ENCODE peak calls at places on chromosome 14, in six cellular contexts. S is fibroblast of lung, U is mammary epithelial cell, F is PC-3, D is Karpas-422, M is astrocyte. J is an unnamed sample. For H3K4me1 and H3K79me2, the result is how much of the 10 kb centered on the place peaks cover.

GRCh38 chr14:68140111-68140741 is 320.6 kb downstream of the RAD51B start:
- DNase-seq in M (peak), U (peak), F (peak), S (peak), D (no peak), J (peak)

GRCh38 chr14:26598081-26598671 is 343 bp upstream of the NOVA1 start:
- DNase-seq in F (peak), S (peak), U (no peak), M (peak), D (no peak), J (peak)

GRCh38 chr14:63949696-63950095 is 96.9 kb downstream of the SYNE2 start:
- DNase-seq in F (no peak), S (peak), D (no peak), U (no peak), M (peak), J (no peak)

GRCh38 chr14:95686935-95687334 is 709 bp downstream of the TCL1B start:
- DNase-seq in M (no peak), U (no peak), F (no peak), S (no peak), D (no peak), J (no peak)

GRCh38 chr14:105830171-105830570 is 303.8 kb downstream of the TMEM121 start:
- DNase-seq in U (no peak), D (no peak), S (no peak), M (no peak), F (no peak), J (no peak)

GRCh38 chr14:55102141-55102547 is 26.9 kb upstream of the LGALS3 start:
- DNase-seq in F (peak), D (peak), U (peak), M (peak), S (peak), J (peak)

GRCh38 chr14:71130491-71131179 is 223.4 kb downstream of the PCNX1 start:
- DNase-seq in F (peak), D (no peak), S (peak), U (peak), M (peak), J (no peak)

GRCh38 chr14:54814076-54814475 is 88.5 kb downstream of the GCH1 start:
- DNase-seq in U (no peak), F (peak), D (peak), M (no peak), S (no peak), J (no peak)

GRCh38 chr14:60303745-60304144 is 54.7 kb downstream of the PPM1A start:
- DNase-seq in D (no peak), F (no peak), S (no peak), U (no peak), M (no peak), J (no peak)

GRCh38 chr14:54168489-54168888 is 211.9 kb upstream of the BMP4 start:
- DNase-seq in D (no peak), S (no peak), F (peak), M (no peak), U (peak), J (no peak)

GRCh38 chr14:64556526-64556925 is 6.8 kb downstream of the PPP1R36 start:
- DNase-seq in D (no peak), M (peak), U (peak), F (peak), S (peak), J (no peak)

GRCh38 chr14:61179061-61179675 is 102.0 kb downstream of the TMEM30B start:
- DNase-seq in S (peak), D (no peak), M (peak), F (peak), U (no peak), J (no peak)

GRCh38 chr14:99671230-99672224 is 12.6 kb upstream of the CYP46A1 start:
- DNase-seq in U (no peak), F (no peak), S (no peak), M (no peak), D (no peak), J (peak)

GRCh38 chr14:59028476-59029202 is 159.8 kb upstream of the DAAM1 start:
- DNase-seq in M (peak), F (peak), D (peak), S (peak), U (peak), J (peak)

GRCh38 chr14:34650786-34651584 is 21.0 kb upstream of the SNX6 start:
- DNase-seq in M (peak), U (peak), D (no peak), F (peak), S (peak), J (no peak)

GRCh38 chr14:90839889-90840266 is 23.6 kb upstream of the TTC7B start:
- DNase-seq in U (no peak), D (no peak), M (no peak), S (no peak), F (no peak), J (no peak)

GRCh38 chr14:94961761-94962575 is 192.1 kb upstream of the GSC start:
- DNase-seq in M (no peak), D (no peak), S (no peak), F (no peak), U (no peak), J (no peak)

GRCh38 chr14:39005044-39005736 is 97.8 kb downstream of the SEC23A start:
- DNase-seq in U (no peak), F (no peak), M (no peak), S (peak), D (no peak), J (no peak)

GRCh38 chr14:39006721-39007410 is 96.2 kb downstream of the SEC23A start:
- DNase-seq in D (no peak), F (no peak), S (peak), M (peak), U (no peak), J (no peak)
- H3K9ac ChIP-seq in D (no peak), F (no peak), S (no peak), M (no peak), U (no peak), J (no peak)

GRCh38 chr14:37114559-37114958 is 57.8 kb downstream of the SLC25A21 start:
- DNase-seq in U (no peak), D (no peak), M (no peak), F (peak), S (no peak), J (no peak)

GRCh38 chr14:37118673-37119366 is 53.6 kb downstream of the SLC25A21 start:
- DNase-seq in U (no peak), F (no peak), M (no peak), D (no peak), S (no peak), J (no peak)

GRCh38 chr14:37116933-37117844 is 55.2 kb downstream of the SLC25A21 start:
- DNase-seq in D (peak), S (peak), U (peak), F (peak), M (peak), J (no peak)

GRCh38 chr14:37114039-37114438 is 58.4 kb downstream of the SLC25A21 start:
- DNase-seq in M (peak), F (peak), U (peak), D (no peak), S (no peak), J (no peak)
- H3K4me1 ChIP-seq in M (under half), F (half or more), U (under half), D (under half), S (under half), J (under half)

DNA sequence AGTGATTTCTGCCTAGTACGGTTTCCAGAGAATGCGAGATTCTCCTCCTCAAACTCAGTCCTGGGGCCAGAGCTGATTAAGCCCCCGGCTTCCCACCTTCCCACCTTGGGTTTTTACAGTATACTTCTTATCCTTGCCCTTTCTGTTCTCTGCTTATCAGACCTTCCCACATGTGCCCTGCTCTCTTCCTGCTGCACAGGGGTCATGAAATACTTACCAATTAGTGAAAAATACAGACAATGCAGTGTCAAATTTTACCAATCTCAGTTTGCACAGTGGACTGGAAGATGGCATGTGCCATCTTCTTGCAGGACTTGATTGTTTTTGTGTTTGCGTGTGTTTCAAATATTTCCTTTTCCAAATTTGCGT is 14.7 kb downstream of the SUSD6 start:
- DNase-seq in S (no peak), U (no peak), F (no peak), D (no peak), M (no peak), J (no peak)
- H3K79me2 ChIP-seq in S (under half), U (half or more), F (under half), D (half or more), M (half or more), J (under half)

DNA sequence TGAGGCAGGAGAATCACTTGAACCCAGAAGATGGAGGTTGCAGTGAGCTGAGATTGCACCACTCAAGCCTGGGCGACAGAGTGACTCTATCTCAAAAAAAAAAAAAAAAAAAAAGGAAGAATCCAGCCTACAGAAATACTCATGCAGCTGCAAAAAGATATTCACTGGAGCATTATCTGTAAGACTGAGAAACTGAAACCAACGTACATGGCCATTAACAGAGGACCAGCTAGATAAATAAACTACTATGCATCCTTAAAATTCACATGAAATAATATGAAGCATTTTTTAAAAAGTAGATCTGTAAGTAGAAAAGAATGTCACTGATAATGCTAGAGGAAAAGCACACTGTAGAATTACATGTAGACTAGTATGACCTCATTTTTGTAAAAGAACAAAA is 3.5 kb downstream of the SLC7A7 start:
- DNase-seq in D (no peak), M (no peak), F (no peak), S (no peak), U (no peak), J (no peak)
- H3K9ac ChIP-seq in D (no peak), M (no peak), F (no peak), S (no peak), U (no peak), J (no peak)

GRCh38 chr14:73778736-73779135 is 64.6 kb upstream of the PNMA1 start:
- DNase-seq in S (no peak), D (no peak), F (no peak), U (no peak), M (no peak), J (no peak)
- H3K4me1 ChIP-seq in S (under half), D (half or more), F (under half), U (under half), M (under half), J (under half)

DNA sequence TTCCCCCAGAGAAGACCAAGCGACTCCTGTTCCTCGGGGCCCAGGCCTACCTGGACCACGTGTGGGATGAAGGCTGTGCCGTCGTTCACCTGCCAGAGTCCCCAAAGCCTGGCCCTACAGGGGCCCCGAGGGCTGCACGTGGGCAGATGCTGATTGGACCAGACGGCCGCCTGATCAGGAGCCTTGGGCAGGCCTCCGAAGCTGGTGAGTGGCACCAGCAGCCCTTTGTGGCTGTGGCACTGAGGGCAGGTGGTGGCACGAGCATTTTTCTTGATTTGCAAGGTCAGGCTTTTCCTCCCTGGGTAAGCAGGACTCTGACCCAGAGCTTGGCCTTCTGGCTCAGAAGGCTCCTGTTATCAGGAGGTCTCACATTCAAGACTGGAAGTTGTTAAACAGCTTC is 2.7 kb downstream of the SIVA1 start:
- DNase-seq in S (no peak), F (no peak), D (no peak), U (no peak), M (no peak), J (no peak)
- H3K79me2 ChIP-seq in S (under half), F (under half), D (half or more), U (half or more), M (half or more), J (under half)

J was measured in neural progenitor cell.